ENCODE peak calls at places on chromosomes 7 and 10, in four cellular contexts. U is stimulated activated naive B cell treated with anti-CD40 and anti-IgM and Interleukin-4, amounts not matched to agents 10 μg/mL and 1 μg/mL and 100 μg/mL, for 72 hours; S is CD4-positive, CD25-positive, alpha-beta regulatory T cell; J is activated CD8-positive, alpha-beta T cell treated with anti-CD3 and anti-CD28 coated beads, Interleukin-2, amount 10 ng/mL, durations not matched to agents 7 days and 5 days. Z is an unnamed sample.
A peak's percentile ranks its signal among the peaks of the same experiment; 100 is the strongest.

GRCh38 chr10:52318822-52319464 is 4.9 kb downstream of the DKK1 start:
- ATAC-seq in J (no peak), S (no peak), U (no peak), Z (no peak)

GRCh38 chr7:81525901-81526300 is 243.9 kb downstream of the HGF start:
- ATAC-seq in S (no peak), U (no peak), J (no peak), Z (no peak)

GRCh38 chr10:44879531-44879899 is 31.6 kb upstream of the TMEM72 start:
- ATAC-seq in S (no peak), U (no peak), J (no peak), Z (no peak)

GRCh38 chr7:12647364-12648219 is 39.8 kb upstream of the ARL4A start:
- ATAC-seq in S (no peak), J (no peak), U (no peak), Z (no peak)

GRCh38 chr7:157412491-157413180 is 75.8 kb downstream of the DNAJB6 start:
- ATAC-seq in U (no peak), S (no peak), J (no peak), Z (no peak)

GRCh38 chr10:3173173-3173878 is 744 bp upstream of the PITRM1 start:
- ATAC-seq in J (no peak), U (peak; percentile 50), S (peak; percentile 8), Z (peak; percentile 71)

GRCh38 chr10:51544933-51545332 is 154.5 kb downstream of the CSTF2T start:
- ATAC-seq in S (no peak), J (no peak), U (no peak), Z (no peak)

GRCh38 chr10:436911-437665 is 252.4 kb downstream of the DIP2C start:
- ATAC-seq in J (peak; percentile 61), S (no peak), U (no peak), Z (no peak)

GRCh38 chr7:28847681-28848080 is 110.4 kb downstream of the TRIL start:
- ATAC-seq in J (no peak), U (no peak), S (no peak), Z (peak; percentile 47)

GRCh38 chr10:78433063-78433717 is 399.5 kb downstream of the RPS24 start:
- ATAC-seq in J (no peak), U (no peak), S (no peak), Z (no peak)